ENCODE peak calls at places on chromosomes 13 and 19, in ten cellular contexts. Q is GM23338, Y is hepatocyte, H is stomach, T is fibroblast of pulmonary artery, A is AG09309, R is H1, J is foreskin keratinocyte, U is dorsolateral prefrontal cortex, G is IMR-90. X is an unnamed sample.

GRCh38 chr13:113448545-113448884 is 4.8 kb downstream of the ADPRHL1 start:
- DNase-seq in Q (no peak), Y (no peak), H (peak; percentile 70), T (no peak), A (no peak), R (no peak), J (no peak), U (no peak), G (no peak), X (peak; percentile 9)

GRCh38 chr13:40161931-40162330 is 504.5 kb downstream of the FOXO1 start:
- DNase-seq in Q (no peak), Y (no peak), H (no peak), T (no peak), A (no peak), R (no peak), J (no peak), U (no peak), G (no peak), X (no peak)

GRCh38 chr19:42397315-42398166 is 7.4 kb upstream of the CNFN start:
- DNase-seq in Q (no peak), Y (no peak), H (no peak), T (no peak), A (no peak), R (no peak), J (no peak), U (no peak), G (no peak), X (no peak)

GRCh38 chr19:40739871-40740703 is 10.2 kb downstream of the ACTMAP start:
- DNase-seq in Q (no peak), Y (no peak), H (no peak), T (no peak), A (no peak), R (no peak), J (no peak), U (no peak), G (no peak), X (no peak)

GRCh38 chr13:107866666-107867623 is 348.4 kb downstream of the LIG4 start:
- DNase-seq in Q (peak; percentile 64), Y (peak; percentile 61), H (no peak), T (peak; percentile 39), A (no peak), R (no peak), J (no peak), U (peak; percentile 24), G (peak; percentile 66), X (no peak)

GRCh38 chr13:45393941-45394570 is 24.1 kb downstream of the SLC25A30 start:
- DNase-seq in Q (peak; percentile 80), Y (peak; percentile 74), H (peak; percentile 48), T (peak; percentile 67), A (no peak), R (no peak), J (peak; percentile 35), U (no peak), G (peak; percentile 54), X (peak; percentile 74)

GRCh38 chr19:32416749-32417469 is 11.3 kb downstream of the DPY19L3 start:
- DNase-seq in Q (no peak), Y (no peak), H (no peak), T (no peak), A (no peak), R (no peak), J (no peak), U (no peak), G (peak; percentile 34), X (peak; percentile 9)

GRCh38 chr19:30445385-30445784 is 73.2 kb downstream of the ZNF536 start:
- DNase-seq in Q (no peak), Y (no peak), H (no peak), T (no peak), A (no peak), R (no peak), J (no peak), U (no peak), G (no peak), X (no peak)

GRCh38 chr19:48481846-48482639 is 12.9 kb downstream of the CYTH2 start:
- DNase-seq in Q (peak; percentile 26), Y (no peak), H (no peak), T (no peak), A (no peak), R (no peak), J (no peak), U (no peak), G (no peak), X (peak; percentile 38)

GRCh38 chr19:1269478-1270167 is 491 bp downstream of the CIRBP start:
- DNase-seq in Q (peak; percentile 81), Y (peak; percentile 94), H (peak; percentile 86), T (peak; percentile 91), A (no peak), R (no peak), J (peak; percentile 76), U (peak; percentile 65), G (peak; percentile 81), X (peak; percentile 78)

GRCh38 chr19:19634516-19635312 is 6.7 kb upstream of the LPAR2 start:
- DNase-seq in Q (no peak), Y (no peak), H (no peak), T (no peak), A (no peak), R (no peak), J (no peak), U (no peak), G (no peak), X (no peak)

GRCh38 chr13:51146667-51147066 is 35.6 kb upstream of the C13orf42 start:
- DNase-seq in Q (no peak), Y (no peak), H (no peak), T (no peak), A (no peak), R (no peak), J (no peak), U (no peak), G (no peak), X (no peak)

GRCh38 chr13:51151463-51151862 is 40.4 kb upstream of the C13orf42 start:
- DNase-seq in Q (no peak), Y (no peak), H (no peak), T (no peak), A (no peak), R (no peak), J (no peak), U (no peak), G (no peak), X (no peak)

GRCh38 chr13:51147732-51148131 is 36.7 kb upstream of the C13orf42 start:
- DNase-seq in Q (no peak), Y (no peak), H (no peak), T (no peak), A (no peak), R (no peak), J (no peak), U (no peak), G (no peak), X (no peak)

GRCh38 chr13:51148223-51148951 is 37.3 kb upstream of the C13orf42 start:
- DNase-seq in Q (peak; percentile 78), Y (no peak), H (no peak), T (no peak), A (no peak), R (peak; percentile 87), J (no peak), U (no peak), G (no peak), X (no peak)

DNA sequence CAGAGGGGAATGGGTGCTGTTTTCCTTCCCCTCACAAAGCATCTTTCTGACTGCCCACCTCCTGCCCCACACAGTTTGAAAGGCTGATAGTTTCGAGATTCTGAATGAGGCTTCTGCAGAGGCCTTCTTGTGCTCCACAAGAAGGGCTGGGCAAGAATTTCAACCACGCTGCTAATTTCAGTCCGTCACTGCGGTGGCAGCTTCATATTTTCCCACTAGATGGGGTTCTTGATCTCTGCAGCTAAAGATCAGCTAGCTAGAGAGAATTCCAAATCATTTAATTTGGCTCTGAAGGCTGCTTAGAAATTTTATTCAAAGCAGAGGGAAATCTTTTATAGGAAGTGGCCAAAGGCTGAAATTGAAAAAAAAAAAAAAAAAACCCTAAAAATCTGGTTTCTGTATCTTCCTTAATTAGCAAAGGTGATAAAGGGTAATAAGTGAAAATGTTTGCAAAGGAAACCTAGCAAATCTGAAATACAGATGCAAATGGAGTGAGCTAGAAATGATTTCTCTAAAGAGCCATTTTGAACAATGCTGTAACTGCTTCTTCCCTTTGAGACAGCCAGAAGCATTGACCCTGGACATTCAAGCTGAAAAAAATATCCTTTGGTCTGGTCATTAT is 38.0 kb upstream of the C13orf42 start:
- DNase-seq in Q (peak; percentile 91), Y (peak; percentile 62), H (no peak), T (peak; percentile 77), A (peak; percentile 31), R (peak; percentile 66), J (peak; percentile 26), U (no peak), G (peak; percentile 45), X (peak; percentile 38)
- TF ChIP-seq CTCF in Q (peak; percentile 88), Y (peak; percentile 88), H (no peak), T (peak; percentile 71), A (peak; percentile 72), R (peak; percentile 58), J (peak; percentile 62), U (peak; percentile 76), G (peak; percentile 76), X (peak; percentile 53)

DNA sequence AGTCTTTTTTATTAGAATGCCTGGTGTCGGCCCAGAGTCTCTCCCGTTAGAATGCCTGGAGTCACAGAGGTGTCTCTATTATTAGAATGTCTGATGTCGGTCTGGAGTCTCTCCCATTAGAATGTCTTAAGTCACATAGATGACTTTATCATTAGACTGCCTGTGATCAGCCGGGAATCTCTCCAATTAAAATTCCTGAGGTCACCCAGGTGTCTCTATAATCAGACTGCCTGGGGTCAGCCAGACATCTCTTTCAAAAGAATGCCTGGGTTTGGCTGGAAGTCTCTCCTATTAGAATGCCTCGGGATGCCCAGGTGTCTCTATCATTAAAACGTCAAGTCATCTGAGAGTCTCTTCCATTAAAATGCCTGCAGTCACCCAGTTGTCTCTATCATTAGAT is 1493.9 kb downstream of the UQCRFS1 start:
- DNase-seq in Q (no peak), Y (no peak), H (no peak), T (no peak), A (no peak), R (no peak), J (no peak), U (no peak), G (no peak), X (no peak)
- TF ChIP-seq CTCF in Q (no peak), Y (no peak), H (no peak), T (no peak), A (no peak), R (no peak), J (no peak), U (no peak), G (no peak), X (no peak)

DNA sequence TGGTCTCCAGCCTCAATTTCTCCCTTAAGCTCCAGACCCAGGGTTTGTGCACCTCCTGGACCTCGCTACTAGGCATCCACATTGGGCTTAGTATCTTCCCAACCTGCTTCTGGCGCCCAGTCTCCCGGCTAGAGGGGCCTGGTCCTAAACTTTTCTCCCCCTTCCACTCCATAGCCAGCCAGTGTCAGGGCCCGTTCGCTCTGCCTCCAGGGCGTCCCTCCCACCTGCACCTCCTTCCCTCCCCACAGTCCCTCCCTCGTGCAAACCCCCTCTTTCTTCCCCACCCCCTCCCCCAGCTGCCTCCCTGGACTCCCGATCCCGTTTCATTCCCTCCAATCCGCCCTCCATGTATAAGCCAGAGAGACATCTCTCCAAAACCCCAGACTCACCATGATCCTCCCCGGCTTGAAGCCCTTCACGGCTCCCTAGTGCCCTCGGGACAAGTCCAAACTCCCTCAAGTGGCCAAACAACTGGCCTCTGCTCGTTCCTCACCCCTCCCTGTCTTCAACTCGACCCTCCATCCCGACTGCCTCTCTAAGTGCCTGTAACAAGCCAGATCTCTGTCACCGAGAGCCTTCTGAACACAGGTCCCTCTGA is 1.0 kb upstream of the SAMD4B start:
- DNase-seq in Q (peak; percentile 58), Y (peak; percentile 57), H (peak; percentile 29), T (no peak), A (no peak), R (no peak), J (no peak), U (no peak), G (no peak), X (no peak)
- TF ChIP-seq CTCF in Q (peak; percentile 12), Y (no peak), H (no peak), T (peak; percentile 18), A (peak; percentile 10), R (peak; percentile 8), J (no peak), U (no peak), G (peak; percentile 11), X (no peak)

GRCh38 chr19:36245210-36246005 is 30.5 kb downstream of the ZNF146 start:
- DNase-seq in Q (peak; percentile 97), Y (no peak), H (no peak), T (no peak), A (no peak), R (peak; percentile 46), J (no peak), U (no peak), G (no peak), X (no peak)
- TF ChIP-seq CTCF in Q (peak; percentile 46), Y (no peak), H (no peak), T (no peak), A (no peak), R (peak; percentile 34), J (no peak), U (no peak), G (no peak), X (no peak)